ENCODE peak calls at places on chromosomes 6 and 20, in seven cellular contexts. W, N, A, S, G, Z and H are unnamed samples.

GRCh38 chr6:119215885-119216590 is 133.5 kb downstream of the MAN1A1 start:
- DNase-seq in G (no peak), A (no peak), W (no peak), N (no peak), S (no peak), Z (no peak), H (peak; percentile 11)

GRCh38 chr20:44521484-44522481 is at the start of gene SERINC3:
- DNase-seq in N (peak; percentile 96), Z (peak; percentile 96), S (peak; percentile 59), A (peak; percentile 93), W (peak; percentile 98), G (peak; percentile 81), H (peak; percentile 96)

GRCh38 chr6:139354177-139354576 is 20.3 kb downstream of the CITED2 start:
- DNase-seq in G (no peak), N (no peak), W (no peak), A (no peak), Z (no peak), S (no peak), H (no peak)

GRCh38 chr6:9397981-9398559 is 962.7 kb upstream of the SLC35B3 start:
- DNase-seq in Z (no peak), A (no peak), W (no peak), G (no peak), N (no peak), S (no peak), H (peak; percentile 41)

GRCh38 chr6:170311696-170312095 is 5.1 kb downstream of the FAM120B start:
- DNase-seq in A (no peak), Z (no peak), S (no peak), G (no peak), W (no peak), N (peak; percentile 57), H (no peak)

GRCh38 chr6:160348552-160349441 is 619 bp downstream of the SLC22A3 start:
- DNase-seq in G (peak; percentile 39), A (peak; percentile 63), W (peak; percentile 3), S (no peak), Z (peak; percentile 51), N (no peak), H (peak; percentile 79)

GRCh38 chr6:46491789-46492547 is 719 bp upstream of the RCAN2 start:
- DNase-seq in Z (no peak), S (no peak), W (peak; percentile 38), A (peak; percentile 71), N (peak; percentile 1), G (peak; percentile 48), H (peak; percentile 67)

GRCh38 chr20:36493801-36494114 is 47.6 kb upstream of the MYL9 start:
- DNase-seq in A (no peak), W (no peak), N (peak; percentile 78), G (no peak), S (no peak), Z (no peak), H (no peak)

GRCh38 chr6:144264270-144265060 is 20.7 kb upstream of the UTRN start:
- DNase-seq in Z (peak; percentile 92), G (no peak), N (peak; percentile 90), A (peak; percentile 57), W (peak; percentile 89), S (no peak), H (peak; percentile 98)

GRCh38 chr6:47302043-47302442 is 7.7 kb downstream of the TNFRSF21 start:
- DNase-seq in Z (no peak), A (no peak), N (no peak), W (no peak), G (no peak), S (no peak), H (no peak)

GRCh38 chr20:821083-822065 is 12.1 kb upstream of the FAM110A start:
- DNase-seq in S (no peak), N (no peak), A (no peak), G (no peak), Z (no peak), W (no peak), H (no peak)

GRCh38 chr6:85077098-85077497 is 312.7 kb upstream of the TBX18 start:
- DNase-seq in Z (no peak), S (no peak), A (no peak), N (no peak), G (no peak), W (no peak), H (no peak)

GRCh38 chr6:20790032-20790791 is 256.0 kb downstream of the CDKAL1 start:
- DNase-seq in G (no peak), W (no peak), A (no peak), S (no peak), N (no peak), Z (no peak), H (no peak)

GRCh38 chr20:48698507-48699267 is 129.1 kb downstream of the PREX1 start:
- DNase-seq in A (peak; percentile 47), G (no peak), W (no peak), S (no peak), Z (no peak), N (no peak), H (peak; percentile 51)

GRCh38 chr6:43510827-43511163 is 649 bp upstream of the LRRC73 start:
- DNase-seq in N (no peak), A (no peak), Z (no peak), G (no peak), S (no peak), W (no peak), H (no peak)

GRCh38 chr6:143694560-143694959 is 16.8 kb downstream of the PHACTR2 start:
- DNase-seq in A (no peak), W (no peak), S (no peak), G (no peak), N (peak; percentile 45), Z (no peak), H (peak; percentile 37)

GRCh38 chr6:136127856-136128255 is 122.3 kb downstream of the MTFR2 start:
- DNase-seq in G (no peak), Z (no peak), W (no peak), S (no peak), N (no peak), A (no peak), H (no peak)

GRCh38 chr6:14258117-14258516 is 140.5 kb downstream of the CD83 start:
- DNase-seq in G (no peak), Z (no peak), S (no peak), N (no peak), W (no peak), A (no peak), H (no peak)

GRCh38 chr6:5638666-5639065 is 368.1 kb downstream of the NRN1 start:
- DNase-seq in G (no peak), N (no peak), Z (no peak), A (no peak), S (no peak), W (no peak), H (no peak)

DNA sequence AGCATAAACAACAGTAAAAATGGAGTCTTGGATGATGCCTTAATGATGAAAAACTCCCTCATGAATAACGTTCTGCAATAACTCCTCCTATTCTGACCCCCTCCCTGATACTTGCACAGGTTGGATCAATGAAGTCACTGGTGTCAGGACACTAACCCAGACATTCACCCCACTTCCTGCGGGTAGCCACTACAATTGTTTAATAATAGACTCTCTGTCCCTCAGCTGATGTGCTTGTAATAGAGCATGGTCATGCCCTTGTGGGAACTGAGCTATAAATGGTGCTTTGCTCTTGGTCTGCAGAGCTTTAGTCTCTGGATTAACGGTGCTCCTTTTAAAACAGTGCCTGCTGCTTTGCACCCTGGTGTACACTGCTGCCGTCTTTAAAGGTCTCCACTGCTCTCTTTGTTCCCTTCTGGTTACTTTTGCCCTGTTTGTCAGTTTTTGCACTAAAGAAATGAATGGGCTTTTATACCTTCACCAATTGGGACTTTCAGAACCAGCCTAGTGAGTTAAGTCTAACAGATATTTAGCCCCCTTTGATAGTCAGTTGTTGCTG is 127.2 kb downstream of the BACH2 start:
- DNase-seq in Z (no peak), G (no peak), N (no peak), A (no peak), W (peak; percentile 26), S (no peak), H (no peak)
- H3K27ac ChIP-seq in Z (no peak overlapping the region), G (peak overlapping the region; percentile 30), N (no peak overlapping the region), A (no peak overlapping the region), W (no peak overlapping the region), S (no peak overlapping the region), H (no peak overlapping the region)

DNA sequence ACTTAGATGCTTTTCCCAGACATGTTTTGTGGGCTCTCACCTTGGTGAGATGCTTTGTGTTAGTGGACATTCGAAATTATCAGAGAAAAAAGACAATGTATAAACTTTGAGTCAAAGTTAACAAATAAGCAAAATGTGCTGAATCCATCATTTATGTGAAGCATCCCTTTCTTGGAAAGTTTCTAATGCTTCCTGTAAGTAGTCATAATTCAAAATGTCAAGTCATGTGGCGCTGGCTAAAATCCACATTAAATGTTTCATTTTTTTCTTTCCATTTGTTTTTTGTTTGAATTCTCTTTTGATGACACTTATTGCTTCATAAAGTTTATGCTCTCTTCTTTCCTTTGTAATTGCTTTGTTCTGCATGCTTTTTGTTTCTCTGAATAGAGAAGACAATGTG is 107.2 kb upstream of the CENPW start:
- DNase-seq in N (no peak), W (no peak), A (no peak), Z (no peak), S (no peak), G (no peak), H (no peak)
- H2AK5ac ChIP-seq in N (no peak overlapping the region), W (no peak overlapping the region), A (no peak overlapping the region), Z (no peak overlapping the region), S (no peak overlapping the region), G (no peak overlapping the region), H (no peak overlapping the region)

DNA sequence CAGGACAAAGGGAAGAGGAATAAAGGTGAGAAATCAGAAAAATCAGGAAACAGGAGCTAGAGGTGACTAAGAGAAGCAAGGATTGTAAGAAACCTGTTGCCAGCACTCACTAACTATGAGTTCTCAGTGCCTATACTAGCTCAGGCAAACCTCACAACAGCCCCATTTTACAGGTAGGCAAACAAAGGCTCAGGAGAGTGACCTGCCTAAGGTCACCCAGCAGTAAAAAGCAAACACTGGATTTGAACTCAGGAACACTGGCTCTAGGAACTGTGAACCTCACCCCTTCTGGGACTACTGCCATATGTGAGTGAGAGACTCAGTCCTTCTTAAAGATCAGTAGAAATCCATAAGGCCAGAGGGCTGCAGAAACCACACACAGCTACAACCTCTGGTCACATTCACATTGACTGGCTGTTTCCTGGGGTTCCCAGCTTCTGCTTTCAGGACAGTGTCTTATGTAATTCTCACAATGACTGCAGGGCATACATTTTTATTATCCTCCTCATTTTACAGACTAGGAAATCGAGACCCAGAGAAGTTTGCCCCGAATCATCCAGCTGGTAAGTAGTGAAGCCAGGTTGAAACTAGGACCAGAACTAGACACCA is 80.7 kb upstream of the MAFB start:
- DNase-seq in W (no peak), S (no peak), Z (no peak), N (no peak), A (no peak), G (no peak), H (no peak)
- H3K4ac ChIP-seq in W (no peak overlapping the region), S (no peak overlapping the region), Z (no peak overlapping the region), N (no peak overlapping the region), A (no peak overlapping the region), G (no peak overlapping the region), H (no peak overlapping the region)

GRCh38 chr20:53655909-53656652 is 62.4 kb upstream of the ZNF217 start:
- DNase-seq in W (peak; percentile 60), Z (peak; percentile 35), G (no peak), N (peak; percentile 65), S (no peak), A (no peak), H (no peak)

GRCh38 chr20:53652859-53653520 is 59.4 kb upstream of the ZNF217 start:
- DNase-seq in Z (no peak), S (no peak), G (no peak), A (no peak), W (no peak), N (no peak), H (no peak)

GRCh38 chr20:53654932-53655674 is 61.5 kb upstream of the ZNF217 start:
- DNase-seq in W (peak; percentile 21), G (no peak), Z (peak; percentile 41), N (no peak), A (no peak), S (no peak), H (no peak)

GRCh38 chr20:53656653-53657288 is 63.1 kb upstream of the ZNF217 start:
- DNase-seq in S (no peak), A (no peak), G (no peak), Z (no peak), N (peak; percentile 76), W (peak; percentile 80), H (no peak)

GRCh38 chr20:53652090-53652858 is 58.6 kb upstream of the ZNF217 start:
- DNase-seq in G (no peak), N (peak; percentile 28), Z (no peak), W (peak; percentile 62), A (no peak), S (no peak), H (no peak)
- H3K27ac ChIP-seq in G (no peak overlapping the region), N (no peak overlapping the region), Z (no peak overlapping the region), W (no peak overlapping the region), A (no peak overlapping the region), S (no peak overlapping the region), H (no peak overlapping the region)